ENCODE peak calls at places on chromosome 18, in seven cellular contexts. Q is GM19239; E is GM23248; D is colonic mucosa; O is stimulated activated CD8-positive, alpha-beta memory T cell treated with anti-CD3 and anti-CD28 coated beads, Interleukin-12 subunit alpha, Interleukin-12 subunit beta, amount 100 ng/mL, for 4 hours; Z is GDM1; Y is lower leg skin. H is an unnamed sample.

GRCh38 chr18:58541137-58541788 is 87.6 kb downstream of the ALPK2 start:
- DNase-seq in Q (no peak), E (peak), D (no peak), O (no peak), Z (no peak), Y (no peak), H (no peak)

GRCh38 chr18:76565238-76566173 is 70.5 kb upstream of the ZNF516 start:
- DNase-seq in Q (no peak), E (peak), D (peak), O (no peak), Z (peak), Y (peak), H (peak)

GRCh38 chr18:42338683-42339082 is 383.6 kb downstream of the PIK3C3 start:
- DNase-seq in Q (no peak), E (no peak), D (no peak), O (no peak), Z (no peak), Y (no peak), H (no peak)

GRCh38 chr18:34866310-34866709 is 156.2 kb downstream of the DTNA start:
- DNase-seq in Q (no peak), E (no peak), D (no peak), O (no peak), Z (no peak), Y (no peak), H (no peak)

GRCh38 chr18:44733069-44733753 is 52.5 kb downstream of the SETBP1 start:
- DNase-seq in Q (no peak), E (peak), D (no peak), O (no peak), Z (peak), Y (peak), H (no peak)

GRCh38 chr18:44541781-44542180 is 138.9 kb upstream of the SETBP1 start:
- DNase-seq in Q (no peak), E (no peak), D (no peak), O (no peak), Z (no peak), Y (no peak), H (no peak)

GRCh38 chr18:79630266-79631095 is 49.1 kb upstream of the CTDP1 start:
- DNase-seq in Q (no peak), E (no peak), D (no peak), O (no peak), Z (no peak), Y (no peak), H (peak)

GRCh38 chr18:45325791-45326190 is 289.5 kb upstream of the SLC14A2 start:
- DNase-seq in Q (no peak), E (no peak), D (no peak), O (no peak), Z (no peak), Y (no peak), H (no peak)

GRCh38 chr18:40037386-40037785 is 1917.6 kb upstream of the PIK3C3 start:
- DNase-seq in Q (no peak), E (no peak), D (no peak), O (no peak), Z (no peak), Y (no peak), H (no peak)

GRCh38 chr18:61039251-61039650 is 294.0 kb upstream of the CDH20 start:
- DNase-seq in Q (no peak), E (no peak), D (no peak), O (no peak), Z (no peak), Y (no peak), H (no peak)

GRCh38 chr18:67864677-67865340 is 348.3 kb upstream of the DSEL start:
- DNase-seq in Q (no peak), E (peak), D (no peak), O (no peak), Z (no peak), Y (no peak), H (no peak)

GRCh38 chr18:11857177-11857887 is 6.1 kb downstream of the CHMP1B start:
- DNase-seq in Q (no peak), E (peak), D (peak), O (no peak), Z (no peak), Y (peak), H (peak)

GRCh38 chr18:47321815-47322214 is 70.4 kb upstream of the SKOR2 start:
- DNase-seq in Q (no peak), E (no peak), D (no peak), O (no peak), Z (no peak), Y (no peak), H (no peak)

GRCh38 chr18:23131693-23132319 is 3.5 kb upstream of the CABLES1 start:
- DNase-seq in Q (peak), E (peak), D (peak), O (no peak), Z (peak), Y (peak), H (peak)

GRCh38 chr18:54260376-54261072 is 8.8 kb upstream of the POLI start:
- DNase-seq in Q (no peak), E (peak), D (no peak), O (no peak), Z (no peak), Y (no peak), H (no peak)

GRCh38 chr18:58715540-58715939 is 44.3 kb downstream of the MALT1 start:
- DNase-seq in Q (no peak), E (no peak), D (no peak), O (no peak), Z (no peak), Y (no peak), H (no peak)

GRCh38 chr18:77013777-77014525 is 118.6 kb downstream of the MBP start:
- DNase-seq in Q (no peak), E (no peak), D (no peak), O (no peak), Z (no peak), Y (peak), H (peak)

GRCh38 chr18:75638597-75639467 is 211.3 kb upstream of the SMIM21 start:
- DNase-seq in Q (no peak), E (peak), D (no peak), O (no peak), Z (no peak), Y (no peak), H (no peak)

GRCh38 chr18:13338318-13338717 is 119.8 kb downstream of the LDLRAD4 start:
- DNase-seq in Q (no peak), E (no peak), D (no peak), O (no peak), Z (no peak), Y (no peak), H (no peak)

GRCh38 chr18:48676346-48676745 is 137.5 kb downstream of the CTIF start:
- DNase-seq in Q (no peak), E (peak), D (no peak), O (no peak), Z (no peak), Y (no peak), H (no peak)

GRCh38 chr18:9907867-9908266 is 5.9 kb upstream of the VAPA start:
- DNase-seq in Q (no peak), E (no peak), D (no peak), O (no peak), Z (no peak), Y (no peak), H (no peak)

GRCh38 chr18:48036191-48036590 is 105.7 kb upstream of the SMAD2 start:
- DNase-seq in Q (no peak), E (peak), D (no peak), O (no peak), Z (no peak), Y (no peak), H (peak)

GRCh38 chr18:35756506-35757117 is 175.1 kb downstream of the GALNT1 start:
- DNase-seq in Q (peak), E (peak), D (peak), O (no peak), Z (peak), Y (peak), H (no peak)